ENCODE peak calls at places on chromosomes 3 and 15, in six cellular contexts. One of them, this sample, is unnamed.

GRCh38 chr15:82646250-82647044 is 716 bp downstream of the CPEB1 start:
- DNase-seq in AG04450: no peak
- DNase-seq in AG09309: no peak
- DNase-seq in tibial nerve: no peak
- DNase-seq in colonic mucosa: no peak
- DNase-seq in AG04449: no peak
- DNase-seq in this sample: no peak

GRCh38 chr3:164918915-164919314 is 159.4 kb downstream of the SI start:
- DNase-seq in AG09309: no peak
- DNase-seq in tibial nerve: no peak
- DNase-seq in AG04449: no peak
- DNase-seq in colonic mucosa: no peak
- DNase-seq in AG04450: no peak
- DNase-seq in this sample: no peak

GRCh38 chr3:50288387-50289007 is 3.7 kb downstream of the IFRD2 start:
- DNase-seq in AG04450: no peak
- DNase-seq in tibial nerve: no peak
- DNase-seq in colonic mucosa: no peak
- DNase-seq in AG04449: no peak
- DNase-seq in AG09309: no peak
- DNase-seq in this sample: no peak

GRCh38 chr15:51601801-51602200 is 20.8 kb downstream of the DMXL2 start:
- DNase-seq in AG04450: no peak
- DNase-seq in AG09309: no peak
- DNase-seq in tibial nerve: no peak
- DNase-seq in AG04449: no peak
- DNase-seq in colonic mucosa: no peak
- DNase-seq in this sample: no peak

GRCh38 chr3:132628157-132628556 is 31.1 kb downstream of the ACKR4 start:
- DNase-seq in tibial nerve: no peak
- DNase-seq in AG04450: no peak
- DNase-seq in AG04449: no peak
- DNase-seq in colonic mucosa: no peak
- DNase-seq in AG09309: no peak
- DNase-seq in this sample: no peak

GRCh38 chr3:122458992-122459391 is 43.1 kb upstream of the WDR5B start:
- DNase-seq in colonic mucosa: no peak
- DNase-seq in tibial nerve: no peak
- DNase-seq in AG09309: peak
- DNase-seq in AG04449: peak
- DNase-seq in AG04450: peak
- DNase-seq in this sample: peak

GRCh38 chr3:182979719-182980191 is 583 bp downstream of the DCUN1D1 start:
- DNase-seq in AG04449: no peak
- DNase-seq in colonic mucosa: peak
- DNase-seq in tibial nerve: no peak
- DNase-seq in AG04450: no peak
- DNase-seq in AG09309: no peak
- DNase-seq in this sample: no peak

GRCh38 chr3:89179355-89179997 is 72.1 kb downstream of the EPHA3 start:
- DNase-seq in AG04450: no peak
- DNase-seq in tibial nerve: no peak
- DNase-seq in AG09309: no peak
- DNase-seq in AG04449: no peak
- DNase-seq in colonic mucosa: no peak
- DNase-seq in this sample: no peak

GRCh38 chr15:51973220-51973619 is 1.6 kb upstream of the LEO1 start:
- DNase-seq in AG04450: no peak
- DNase-seq in AG04449: no peak
- DNase-seq in AG09309: no peak
- DNase-seq in tibial nerve: no peak
- DNase-seq in colonic mucosa: no peak
- DNase-seq in this sample: no peak

GRCh38 chr15:92061511-92062200 is 208.1 kb downstream of the SLCO3A1 start:
- DNase-seq in tibial nerve: no peak
- DNase-seq in AG04450: no peak
- DNase-seq in AG04449: no peak
- DNase-seq in colonic mucosa: no peak
- DNase-seq in AG09309: no peak
- DNase-seq in this sample: no peak

GRCh38 chr3:122572940-122573412 is 4.5 kb upstream of the PARP15 start:
- DNase-seq in tibial nerve: no peak
- DNase-seq in AG04450: no peak
- DNase-seq in AG09309: no peak
- DNase-seq in colonic mucosa: no peak
- DNase-seq in AG04449: no peak
- DNase-seq in this sample: peak

GRCh38 chr3:174035317-174035886 is 637.9 kb downstream of the NLGN1 start:
- DNase-seq in colonic mucosa: no peak
- DNase-seq in tibial nerve: no peak
- DNase-seq in AG04449: no peak
- DNase-seq in AG09309: no peak
- DNase-seq in AG04450: no peak
- DNase-seq in this sample: no peak

GRCh38 chr3:29279830-29280229 is 1.0 kb upstream of the RBMS3 start:
- DNase-seq in AG09309: no peak
- DNase-seq in tibial nerve: no peak
- DNase-seq in AG04449: no peak
- DNase-seq in colonic mucosa: no peak
- DNase-seq in AG04450: no peak
- DNase-seq in this sample: no peak
- H3K4me3 ChIP-seq in AG09309: no peak
- H3K4me3 ChIP-seq in tibial nerve: peak
- H3K4me3 ChIP-seq in AG04449: peak
- H3K4me3 ChIP-seq in colonic mucosa: no peak
- H3K4me3 ChIP-seq in AG04450: peak
- H3K4me3 ChIP-seq in this sample: no peak

GRCh38 chr3:152267319-152267689 is 1.4 kb upstream of the MBNL1 start:
- DNase-seq in AG09309: no peak
- DNase-seq in AG04450: no peak
- DNase-seq in AG04449: no peak
- DNase-seq in tibial nerve: no peak
- DNase-seq in colonic mucosa: no peak
- DNase-seq in this sample: no peak
- H3K4me3 ChIP-seq in AG09309: no peak
- H3K4me3 ChIP-seq in AG04450: peak
- H3K4me3 ChIP-seq in AG04449: peak
- H3K4me3 ChIP-seq in tibial nerve: peak
- H3K4me3 ChIP-seq in colonic mucosa: peak
- H3K4me3 ChIP-seq in this sample: no peak

GRCh38 chr3:45794177-45794560 is 2.2 kb downstream of the SLC6A20 start:
- DNase-seq in AG04449: no peak
- DNase-seq in tibial nerve: no peak
- DNase-seq in AG09309: no peak
- DNase-seq in colonic mucosa: no peak
- DNase-seq in AG04450: no peak
- DNase-seq in this sample: no peak

GRCh38 chr3:45793482-45794176 is 2.7 kb downstream of the SLC6A20 start:
- DNase-seq in AG09309: no peak
- DNase-seq in AG04450: no peak
- DNase-seq in AG04449: no peak
- DNase-seq in colonic mucosa: no peak
- DNase-seq in tibial nerve: no peak
- DNase-seq in this sample: no peak

GRCh38 chr3:45796902-45797637 is 734 bp upstream of the SLC6A20 start:
- DNase-seq in colonic mucosa: no peak
- DNase-seq in AG04449: no peak
- DNase-seq in AG04450: no peak
- DNase-seq in tibial nerve: no peak
- DNase-seq in AG09309: no peak
- DNase-seq in this sample: no peak

GRCh38 chr3:45795882-45796765 is at the start of gene SLC6A20:
- DNase-seq in tibial nerve: no peak
- DNase-seq in AG04450: no peak
- DNase-seq in AG09309: no peak
- DNase-seq in colonic mucosa: peak
- DNase-seq in AG04449: no peak
- DNase-seq in this sample: no peak

DNA sequence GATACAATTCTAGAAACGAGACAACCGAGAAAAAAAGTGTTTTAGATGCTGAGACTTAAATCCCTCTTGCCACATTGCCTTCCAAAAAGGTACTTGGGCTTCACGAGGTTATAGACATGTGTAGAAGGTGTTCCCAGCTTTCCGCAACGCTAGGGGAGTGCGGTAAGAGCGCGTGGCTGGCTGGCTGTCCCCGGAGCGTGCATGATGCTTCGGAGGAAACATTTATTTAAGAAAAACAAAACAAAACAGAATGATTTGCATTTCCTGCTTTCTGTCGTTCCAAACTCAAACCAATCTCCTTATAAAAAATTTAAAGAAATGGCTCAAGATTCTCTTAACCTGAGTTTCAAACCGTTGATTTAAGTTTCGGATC is 841 bp downstream of the SLC6A20 start:
- DNase-seq in AG04450: no peak
- DNase-seq in AG04449: no peak
- DNase-seq in AG09309: no peak
- DNase-seq in colonic mucosa: no peak
- DNase-seq in tibial nerve: no peak
- DNase-seq in this sample: no peak
- H3K4me3 ChIP-seq in AG04450: no peak
- H3K4me3 ChIP-seq in AG04449: no peak
- H3K4me3 ChIP-seq in AG09309: no peak
- H3K4me3 ChIP-seq in colonic mucosa: peak
- H3K4me3 ChIP-seq in tibial nerve: peak
- H3K4me3 ChIP-seq in this sample: no peak

GRCh38 chr3:148746053-148746452 is 48.4 kb downstream of the AGTR1 start:
- DNase-seq in AG04450: no peak
- DNase-seq in tibial nerve: no peak
- DNase-seq in AG04449: no peak
- DNase-seq in AG09309: no peak
- DNase-seq in colonic mucosa: no peak
- DNase-seq in this sample: no peak

GRCh38 chr3:148750296-148750695 is 52.6 kb downstream of the AGTR1 start:
- DNase-seq in AG09309: no peak
- DNase-seq in AG04450: no peak
- DNase-seq in tibial nerve: no peak
- DNase-seq in AG04449: no peak
- DNase-seq in colonic mucosa: no peak
- DNase-seq in this sample: no peak

DNA sequence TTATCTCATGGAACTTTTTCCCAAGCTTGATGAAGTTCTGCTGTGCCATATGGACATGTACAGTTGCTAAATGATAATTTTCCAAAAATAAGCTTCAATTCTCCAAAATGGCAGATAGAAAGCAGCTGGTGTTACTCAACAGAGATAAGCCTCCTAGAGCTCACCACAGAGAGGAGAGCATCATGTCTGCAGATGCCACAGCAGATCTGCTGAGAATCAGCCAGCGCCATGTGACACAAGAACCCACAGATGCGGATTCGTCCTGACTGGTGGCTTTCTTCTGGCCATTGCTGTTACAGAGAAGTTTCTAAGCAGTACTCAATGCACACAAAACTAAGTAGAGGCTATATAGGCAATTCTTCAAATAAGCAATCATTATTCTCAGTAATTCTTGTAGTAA is 50.6 kb downstream of the AGTR1 start:
- DNase-seq in colonic mucosa: no peak
- DNase-seq in tibial nerve: no peak
- DNase-seq in AG04450: no peak
- DNase-seq in AG04449: no peak
- DNase-seq in AG09309: no peak
- DNase-seq in this sample: no peak
- H3K4me3 ChIP-seq in colonic mucosa: no peak
- H3K4me3 ChIP-seq in tibial nerve: no peak
- H3K4me3 ChIP-seq in AG04450: no peak
- H3K4me3 ChIP-seq in AG04449: no peak
- H3K4me3 ChIP-seq in AG09309: no peak
- H3K4me3 ChIP-seq in this sample: no peak

GRCh38 chr15:98547741-98548166 is 100.6 kb upstream of the IGF1R start:
- DNase-seq in colonic mucosa: peak
- DNase-seq in AG09309: no peak
- DNase-seq in AG04449: no peak
- DNase-seq in AG04450: no peak
- DNase-seq in tibial nerve: peak
- DNase-seq in this sample: no peak
- H3K4me3 ChIP-seq in colonic mucosa: peak
- H3K4me3 ChIP-seq in AG09309: peak
- H3K4me3 ChIP-seq in AG04449: peak
- H3K4me3 ChIP-seq in AG04450: peak
- H3K4me3 ChIP-seq in tibial nerve: peak
- H3K4me3 ChIP-seq in this sample: no peak

GRCh38 chr15:93072011-93072410 is 17.0 kb downstream of the RGMA start:
- DNase-seq in tibial nerve: no peak
- DNase-seq in AG04449: peak
- DNase-seq in AG09309: no peak
- DNase-seq in AG04450: no peak
- DNase-seq in colonic mucosa: no peak
- DNase-seq in this sample: no peak

GRCh38 chr15:93074596-93074995 is 14.4 kb downstream of the RGMA start:
- DNase-seq in AG04449: no peak
- DNase-seq in AG09309: no peak
- DNase-seq in colonic mucosa: no peak
- DNase-seq in tibial nerve: no peak
- DNase-seq in AG04450: no peak
- DNase-seq in this sample: no peak

GRCh38 chr15:93071469-93071891 is 17.5 kb downstream of the RGMA start:
- DNase-seq in AG04449: no peak
- DNase-seq in AG09309: no peak
- DNase-seq in tibial nerve: no peak
- DNase-seq in colonic mucosa: no peak
- DNase-seq in AG04450: no peak
- DNase-seq in this sample: no peak

GRCh38 chr15:93072440-93073394 is 16.3 kb downstream of the RGMA start:
- DNase-seq in AG04449: no peak
- DNase-seq in AG09309: no peak
- DNase-seq in tibial nerve: peak
- DNase-seq in AG04450: no peak
- DNase-seq in colonic mucosa: peak
- DNase-seq in this sample: no peak

DNA sequence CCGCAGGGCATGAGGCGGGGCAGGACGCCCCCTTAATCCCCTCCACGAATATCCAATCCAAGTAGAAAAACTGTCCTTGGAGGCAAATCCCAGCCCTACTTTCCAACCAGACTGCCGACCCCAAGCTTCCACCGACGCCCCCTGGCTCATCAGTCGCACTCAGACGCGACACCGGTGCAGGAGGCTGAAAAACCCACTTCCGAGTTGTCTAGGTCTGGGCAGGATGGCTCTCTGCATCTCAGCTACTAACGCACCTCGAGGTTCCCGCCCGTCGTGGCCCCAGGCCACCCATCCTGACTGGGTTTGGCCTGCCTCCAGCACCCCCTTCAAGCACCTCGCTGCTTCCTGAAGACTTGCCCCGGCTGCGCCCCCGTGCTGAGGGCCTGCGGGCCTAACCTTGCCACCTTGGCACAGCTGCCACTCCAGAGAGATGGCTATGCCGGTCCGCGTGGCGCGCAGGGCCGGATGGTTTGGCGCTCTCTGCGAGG is 15.5 kb downstream of the RGMA start:
- DNase-seq in AG04450: no peak
- DNase-seq in AG04449: no peak
- DNase-seq in tibial nerve: no peak
- DNase-seq in AG09309: no peak
- DNase-seq in colonic mucosa: no peak
- DNase-seq in this sample: no peak
- H3K4me3 ChIP-seq in AG04450: peak
- H3K4me3 ChIP-seq in AG04449: peak
- H3K4me3 ChIP-seq in tibial nerve: peak
- H3K4me3 ChIP-seq in AG09309: no peak
- H3K4me3 ChIP-seq in colonic mucosa: no peak
- H3K4me3 ChIP-seq in this sample: no peak

This sample was measured in LNCaP clone FGC.